ENCODE peak calls at places on chromosomes 7 and 10, in six cellular contexts. Y is H9, S is IMR-90, H is H1, F is mesenchymal stem cell, I is trophoblast cell. N is an unnamed sample.
A peak's percentile ranks its signal among the peaks of the same experiment; 100 is the strongest.

GRCh38 chr10:132300582-132300981 is 7.2 kb downstream of the STK32C start:
- DNase-seq in Y (no peak), S (no peak), H (no peak), F (no peak), I (no peak), N (no peak)

GRCh38 chr7:76292206-76292573 is 10.3 kb upstream of the HSPB1 start:
- DNase-seq in Y (no peak), S (no peak), H (no peak), F (peak; percentile 71), I (peak; percentile 63), N (no peak)

GRCh38 chr10:117499248-117500105 is 43.1 kb upstream of the EMX2 start:
- DNase-seq in Y (no peak), S (no peak), H (no peak), F (no peak), I (no peak), N (no peak)

GRCh38 chr10:61901829-61902447 is 439 bp downstream of the ARID5B start:
- DNase-seq in Y (no peak), S (no peak), H (peak; percentile 59), F (peak; percentile 65), I (peak; percentile 64), N (peak; percentile 39)

GRCh38 chr7:54632696-54633095 is 90.5 kb downstream of the VSTM2A start:
- DNase-seq in Y (no peak), S (no peak), H (no peak), F (no peak), I (no peak), N (no peak)

GRCh38 chr10:26215923-26216576 is 524 bp upstream of the GAD2 start:
- DNase-seq in Y (peak; percentile 82), S (no peak), H (peak; percentile 87), F (no peak), I (peak; percentile 37), N (peak; percentile 62)

GRCh38 chr10:34109481-34109880 is 705.6 kb downstream of the PARD3 start:
- DNase-seq in Y (no peak), S (no peak), H (no peak), F (no peak), I (no peak), N (no peak)

GRCh38 chr7:135562720-135563119 is 5.0 kb downstream of the NUP205 start:
- DNase-seq in Y (peak; percentile 89), S (no peak), H (peak; percentile 54), F (no peak), I (peak; percentile 95), N (no peak)

GRCh38 chr7:135729230-135729629 is 1.2 kb upstream of the SLC13A4 start:
- DNase-seq in Y (no peak), S (no peak), H (no peak), F (no peak), I (peak; percentile 25), N (no peak)

GRCh38 chr7:28469562-28469961 is 57.2 kb downstream of the CREB5 start:
- DNase-seq in Y (no peak), S (no peak), H (no peak), F (no peak), I (no peak), N (no peak)

GRCh38 chr10:79417266-79417665 is 28.2 kb downstream of the ZCCHC24 start:
- DNase-seq in Y (no peak), S (no peak), H (no peak), F (no peak), I (no peak), N (no peak)

GRCh38 chr10:21888959-21889358 is 114.6 kb downstream of the DNAJC1 start:
- DNase-seq in Y (no peak), S (no peak), H (no peak), F (peak; percentile 13), I (no peak), N (no peak)

GRCh38 chr10:110392860-110393732 is 88.4 kb upstream of the SMNDC1 start:
- DNase-seq in Y (no peak), S (peak; percentile 71), H (no peak), F (peak; percentile 79), I (no peak), N (no peak)

GRCh38 chr10:124180947-124181549 is 87.7 kb upstream of the CHST15 start:
- DNase-seq in Y (no peak), S (no peak), H (peak; percentile 7), F (peak; percentile 43), I (no peak), N (no peak)

GRCh38 chr10:117431160-117431559 is 55.9 kb upstream of the PDZD8 start:
- DNase-seq in Y (no peak), S (no peak), H (no peak), F (no peak), I (peak; percentile 19), N (no peak)

GRCh38 chr10:116737582-116738358 is 4.6 kb downstream of the HSPA12A start:
- DNase-seq in Y (peak; percentile 61), S (no peak), H (peak; percentile 55), F (no peak), I (no peak), N (no peak)

GRCh38 chr10:79929409-79929904 is 19.4 kb downstream of the SFTPD start:
- DNase-seq in Y (peak; percentile 90), S (peak; percentile 58), H (peak; percentile 93), F (peak; percentile 62), I (peak; percentile 89), N (peak; percentile 65)

GRCh38 chr7:15228891-15229290 is 326.3 kb upstream of the DGKB start:
- DNase-seq in Y (no peak), S (no peak), H (no peak), F (no peak), I (no peak), N (no peak)

GRCh38 chr10:14889318-14889717 is 10.7 kb downstream of the SUV39H2 start:
- DNase-seq in Y (no peak), S (no peak), H (no peak), F (peak; percentile 22), I (peak; percentile 25), N (no peak)

GRCh38 chr7:24139996-24140395 is 144.0 kb upstream of the NPY start:
- DNase-seq in Y (no peak), S (no peak), H (no peak), F (no peak), I (no peak), N (no peak)

GRCh38 chr7:30365626-30366025 is 81.2 kb downstream of the ZNRF2 start:
- DNase-seq in Y (no peak), S (no peak), H (no peak), F (no peak), I (no peak), N (no peak)

GRCh38 chr7:30367561-30367960 is 83.2 kb downstream of the ZNRF2 start:
- DNase-seq in Y (no peak), S (no peak), H (no peak), F (no peak), I (peak; percentile 65), N (no peak)

GRCh38 chr7:30363778-30364563 is 79.6 kb downstream of the ZNRF2 start:
- DNase-seq in Y (no peak), S (no peak), H (no peak), F (no peak), I (no peak), N (no peak)

GRCh38 chr7:30366606-30367005 is 82.2 kb downstream of the ZNRF2 start:
- DNase-seq in Y (no peak), S (peak; percentile 36), H (no peak), F (no peak), I (no peak), N (no peak)

DNA sequence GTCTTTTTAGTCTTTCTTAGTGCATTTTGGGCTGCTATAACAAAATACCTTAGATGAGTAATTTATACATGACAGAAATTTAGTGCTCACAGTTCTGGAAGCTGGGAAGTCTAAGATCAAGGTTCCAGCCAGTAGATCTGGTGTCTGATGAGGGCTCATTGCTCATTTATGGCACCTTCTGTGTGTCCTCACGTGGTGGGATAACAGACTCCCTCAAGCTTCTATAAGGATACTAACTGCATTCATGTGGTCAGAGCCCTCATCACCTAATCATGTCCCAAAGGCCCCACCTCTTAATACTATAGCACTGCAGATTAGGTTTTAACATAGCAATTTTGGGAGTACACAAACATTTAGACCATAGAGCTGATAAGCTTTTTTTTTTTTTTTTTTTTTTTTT is 80.4 kb downstream of the ZNRF2 start:
- DNase-seq in Y (no peak), S (no peak), H (no peak), F (no peak), I (no peak), N (no peak)
- H4K8ac ChIP-seq in Y (no peak overlapping the region), S (no peak overlapping the region), H (no peak overlapping the region), F (no peak overlapping the region), I (no peak overlapping the region), N (no peak overlapping the region)

DNA sequence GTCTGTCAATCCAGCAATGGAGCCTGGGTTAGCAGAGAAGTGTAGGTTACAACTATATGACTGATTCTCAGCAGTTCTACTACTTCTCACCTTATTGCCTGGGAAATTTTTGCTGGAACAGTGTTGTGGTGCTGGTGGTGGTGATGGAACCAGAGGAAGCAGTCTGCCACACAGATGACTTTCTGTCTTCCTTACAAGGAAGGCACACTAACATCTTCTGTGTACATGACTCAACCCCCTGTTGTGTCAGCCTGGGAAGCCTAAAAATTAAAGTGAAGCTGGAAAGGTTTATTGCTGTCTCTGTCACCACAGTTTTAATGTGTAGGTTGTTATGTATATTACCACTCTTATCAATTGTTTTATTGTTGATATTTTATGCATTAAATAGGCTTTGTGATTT is 40.3 kb downstream of the ANKRD7 start:
- DNase-seq in Y (no peak), S (no peak), H (no peak), F (no peak), I (no peak), N (no peak)
- H3K14ac ChIP-seq in Y (no peak overlapping the region), S (no peak overlapping the region), H (no peak overlapping the region), F (no peak overlapping the region), I (no peak overlapping the region), N (no peak overlapping the region)

DNA sequence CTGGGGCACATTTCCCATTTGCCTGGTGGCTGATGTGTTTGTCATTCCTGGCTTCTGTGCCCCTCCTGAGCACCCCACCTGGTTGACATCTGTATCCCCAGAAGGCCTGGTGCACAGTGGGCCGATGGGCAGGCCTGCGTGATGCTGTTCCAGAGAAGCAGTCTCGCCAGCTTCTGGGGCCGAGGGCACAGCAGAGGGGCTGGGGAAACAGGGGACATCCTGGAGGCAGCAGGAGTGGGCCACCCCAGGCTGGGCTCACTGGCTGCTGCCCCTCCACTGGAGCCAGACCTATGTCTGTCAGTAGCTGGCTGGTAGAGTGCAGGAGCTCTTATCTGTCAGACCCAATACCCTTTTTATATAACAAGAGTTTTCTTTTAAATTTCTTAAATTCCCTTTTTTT is 896 bp upstream of the MYL7 start:
- DNase-seq in Y (no peak), S (no peak), H (no peak), F (no peak), I (no peak), N (no peak)
- H4K91ac ChIP-seq in Y (no peak overlapping the region), S (no peak overlapping the region), H (no peak overlapping the region), F (no peak overlapping the region), I (peak overlapping the region; percentile 38), N (no peak overlapping the region)

DNA sequence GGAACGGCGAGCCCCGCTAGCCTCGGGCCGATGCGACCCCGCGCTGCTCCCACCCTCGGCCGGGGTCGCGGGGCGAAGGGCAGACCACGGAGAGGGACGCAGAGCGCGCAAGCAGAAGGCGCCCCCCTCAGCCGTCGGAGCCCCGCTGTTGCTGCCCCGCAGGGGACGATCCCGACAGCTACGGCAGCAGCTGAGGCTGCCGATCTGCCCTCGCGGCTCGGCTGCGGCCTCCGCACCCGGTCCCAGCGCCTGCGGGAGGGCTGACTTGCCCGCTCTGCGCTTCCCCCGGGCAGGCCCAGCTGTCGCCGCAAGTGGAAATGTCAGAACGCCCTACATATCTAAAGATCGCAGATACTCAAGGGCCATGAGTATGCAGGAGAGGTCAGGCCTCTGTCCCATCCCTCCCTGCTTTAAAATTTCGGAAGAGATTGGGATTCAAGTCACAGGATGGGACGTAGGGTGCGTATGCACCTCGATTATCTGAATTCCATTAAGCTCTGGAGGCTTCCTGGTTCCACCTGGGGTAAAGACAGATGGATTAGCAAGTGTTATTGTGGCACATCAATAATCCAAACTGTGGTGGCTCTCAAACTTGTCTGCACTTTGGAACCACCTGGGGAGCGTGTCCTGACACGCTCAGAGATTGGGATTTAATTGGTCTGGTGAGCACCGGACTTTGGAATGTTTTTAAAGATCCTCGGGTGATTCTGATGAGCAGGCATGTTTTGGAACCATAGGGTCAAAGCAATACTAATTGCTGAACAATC is at the start of gene CRPPA:
- DNase-seq in Y (peak; percentile 55), S (peak; percentile 21), H (peak; percentile 71), F (peak; percentile 52), I (peak; percentile 89), N (no peak)
- H4K8ac ChIP-seq in Y (no peak within 1 kb of the TSS), S (peak within 1 kb of the TSS; percentile 99), H (peak within 1 kb of the TSS; percentile 84), F (peak within 1 kb of the TSS; percentile 100), I (peak within 1 kb of the TSS; percentile 99), N (peak within 1 kb of the TSS; percentile 97)